ENCODE peak calls at places on chromosome 11, in nine cellular contexts. R is NCI-H1105; B is ELR; O is activated T-cell treated with anti-CD3 and anti-CD28 coated beads, Interleukin-2, amount 50 U/mL, for 4 hours; L is endothelial cell; Z is GM04504; C is NCI-H187; P is neuronal stem cell; G is C1 segment of cervical spinal cord. Y is an unnamed sample.

GRCh38 chr11:132942611-132943324 is 589.5 kb downstream of the OPCML start:
- DNase-seq in R (no peak), B (no peak), O (no peak), L (peak; percentile 68), Z (no peak), C (no peak), P (peak; percentile 14), G (no peak), Y (peak; percentile 23)

GRCh38 chr11:30451642-30452041 is 128.7 kb downstream of the ARL14EP start:
- DNase-seq in R (no peak), B (no peak), O (no peak), L (no peak), Z (no peak), C (no peak), P (no peak), G (no peak), Y (no peak)

GRCh38 chr11:105466582-105467228 is 143.2 kb upstream of the GRIA4 start:
- DNase-seq in R (no peak), B (peak; percentile 78), O (no peak), L (no peak), Z (no peak), C (no peak), P (no peak), G (no peak), Y (no peak)

GRCh38 chr11:104968365-104968855 is at the start of gene CASP4:
- DNase-seq in R (peak; percentile 33), B (peak; percentile 86), O (no peak), L (no peak), Z (peak; percentile 68), C (no peak), P (no peak), G (no peak), Y (no peak)

GRCh38 chr11:45894555-45895247 is 9.2 kb downstream of the MAPK8IP1 start:
- DNase-seq in R (no peak), B (no peak), O (no peak), L (no peak), Z (no peak), C (no peak), P (no peak), G (no peak), Y (no peak)

GRCh38 chr11:15761235-15761634 is 595.1 kb downstream of the SOX6 start:
- DNase-seq in R (no peak), B (no peak), O (no peak), L (no peak), Z (no peak), C (peak; percentile 32), P (no peak), G (no peak), Y (no peak)

GRCh38 chr11:111911563-111912401 is at the start of gene CRYAB:
- DNase-seq in R (no peak), B (peak; percentile 40), O (no peak), L (no peak), Z (peak; percentile 96), C (no peak), P (no peak), G (peak; percentile 91), Y (no peak)

GRCh38 chr11:117816151-117816741 is 8.3 kb downstream of the FXYD2 start:
- DNase-seq in R (no peak), B (peak; percentile 73), O (no peak), L (no peak), Z (no peak), C (no peak), P (peak; percentile 62), G (peak; percentile 39), Y (peak; percentile 59)

GRCh38 chr11:123056835-123057491 is 5.0 kb downstream of the HSPA8 start:
- DNase-seq in R (no peak), B (no peak), O (no peak), L (no peak), Z (no peak), C (no peak), P (no peak), G (no peak), Y (no peak)

GRCh38 chr11:61999141-61999975 is 31.9 kb upstream of the FTH1 start:
- DNase-seq in R (no peak), B (no peak), O (no peak), L (no peak), Z (no peak), C (no peak), P (no peak), G (no peak), Y (no peak)

GRCh38 chr11:8022876-8023275 is 35.7 kb downstream of the EIF3F start:
- DNase-seq in R (no peak), B (no peak), O (no peak), L (no peak), Z (no peak), C (no peak), P (no peak), G (no peak), Y (no peak)

GRCh38 chr11:126118806-126119205 is 56.1 kb upstream of the CDON start:
- DNase-seq in R (no peak), B (no peak), O (no peak), L (no peak), Z (no peak), C (no peak), P (no peak), G (peak; percentile 12), Y (no peak)

GRCh38 chr11:119882316-119882715 is 153.3 kb upstream of the NECTIN1 start:
- DNase-seq in R (no peak), B (no peak), O (no peak), L (no peak), Z (no peak), C (no peak), P (no peak), G (no peak), Y (no peak)

GRCh38 chr11:119194811-119195210 is 9.5 kb downstream of the NHERF4 start:
- DNase-seq in R (no peak), B (no peak), O (no peak), L (no peak), Z (no peak), C (no peak), P (no peak), G (no peak), Y (no peak)

GRCh38 chr11:79439893-79440450 is 858 bp downstream of the TENM4 start:
- DNase-seq in R (peak; percentile 58), B (no peak), O (no peak), L (peak; percentile 47), Z (no peak), C (no peak), P (peak; percentile 55), G (peak; percentile 76), Y (peak; percentile 42)

GRCh38 chr11:120343429-120343828 is 7.2 kb downstream of the ARHGEF12 start:
- DNase-seq in R (no peak), B (no peak), O (no peak), L (no peak), Z (no peak), C (no peak), P (no peak), G (no peak), Y (no peak)

GRCh38 chr11:86621854-86622253 is 50.6 kb downstream of the ME3 start:
- DNase-seq in R (no peak), B (no peak), O (no peak), L (no peak), Z (no peak), C (no peak), P (no peak), G (no peak), Y (no peak)

GRCh38 chr11:125091247-125091876 is 20.1 kb downstream of the TMEM218 start:
- DNase-seq in R (peak; percentile 56), B (peak; percentile 69), O (no peak), L (peak; percentile 49), Z (no peak), C (no peak), P (peak; percentile 71), G (no peak), Y (peak; percentile 45)

GRCh38 chr11:316031-316701 is 2.3 kb downstream of the IFITM1 start:
- DNase-seq in R (no peak), B (no peak), O (peak; percentile 14), L (no peak), Z (no peak), C (no peak), P (no peak), G (no peak), Y (no peak)

GRCh38 chr11:59010693-59011092 is 71.4 kb downstream of the GLYATL1 start:
- DNase-seq in R (no peak), B (no peak), O (no peak), L (no peak), Z (no peak), C (no peak), P (no peak), G (no peak), Y (no peak)

GRCh38 chr11:88575876-88576275 is 238.3 kb upstream of the CTSC start:
- DNase-seq in R (no peak), B (no peak), O (no peak), L (no peak), Z (no peak), C (no peak), P (no peak), G (no peak), Y (no peak)

GRCh38 chr11:2387266-2387982 is 10.3 kb downstream of the CD81 start:
- DNase-seq in R (no peak), B (peak; percentile 20), O (no peak), L (no peak), Z (peak; percentile 34), C (no peak), P (no peak), G (peak; percentile 68), Y (no peak)

GRCh38 chr11:121933694-121934093 is 182.3 kb downstream of the BLID start:
- DNase-seq in R (no peak), B (peak; percentile 43), O (no peak), L (no peak), Z (no peak), C (no peak), P (no peak), G (no peak), Y (no peak)

GRCh38 chr11:125429174-125429707 is 66.8 kb downstream of the FEZ1 start:
- DNase-seq in R (peak; percentile 83), B (peak; percentile 64), O (peak; percentile 32), L (peak; percentile 74), Z (peak; percentile 15), C (no peak), P (peak; percentile 57), G (peak; percentile 53), Y (peak; percentile 73)

GRCh38 chr11:73663604-73664495 is 17.5 kb downstream of the PLEKHB1 start:
- DNase-seq in R (no peak), B (no peak), O (no peak), L (no peak), Z (no peak), C (no peak), P (no peak), G (no peak), Y (no peak)

GRCh38 chr11:26199341-26199740 is 132.6 kb upstream of the ANO3 start:
- DNase-seq in R (no peak), B (no peak), O (no peak), L (no peak), Z (peak; percentile 44), C (no peak), P (no peak), G (no peak), Y (no peak)

GRCh38 chr11:61966673-61967176 is 709 bp downstream of the FTH1 start:
- DNase-seq in R (no peak), B (peak; percentile 60), O (no peak), L (no peak), Z (no peak), C (no peak), P (no peak), G (no peak), Y (no peak)

GRCh38 chr11:2699185-2699530 is 636 bp downstream of the KCNQ1OT1 start:
- DNase-seq in R (no peak), B (peak; percentile 39), O (no peak), L (peak; percentile 24), Z (no peak), C (no peak), P (no peak), G (no peak), Y (no peak)

GRCh38 chr11:63918576-63919171 is 1.7 kb upstream of the RCOR2 start:
- DNase-seq in R (no peak), B (peak; percentile 16), O (no peak), L (no peak), Z (no peak), C (no peak), P (no peak), G (peak; percentile 60), Y (peak; percentile 33)

Y was measured in neural crest cell.